ENCODE peak calls at places on chromosomes 3 and 15, in five cellular contexts. T, Q, O, C and J are unnamed samples.

GRCh38 chr15:88604381-88604951 is 16.7 kb upstream of the AEN start:
- DNase-seq in T (no peak), Q (no peak), O (no peak), C (no peak), J (no peak)

GRCh38 chr3:108090066-108090700 is 648 bp downstream of the CD47 start:
- DNase-seq in T (peak; percentile 6), Q (peak; percentile 70), O (peak; percentile 55), C (peak; percentile 42), J (no peak)

GRCh38 chr3:127859706-127860105 is 37.4 kb upstream of the MGLL start:
- DNase-seq in T (no peak), Q (no peak), O (no peak), C (no peak), J (no peak)

GRCh38 chr3:106821801-106822200 is 555.4 kb upstream of the CCDC54 start:
- DNase-seq in T (no peak), Q (no peak), O (no peak), C (no peak), J (no peak)

GRCh38 chr3:122560680-122561079 is 3.4 kb downstream of the PARP9 start:
- DNase-seq in T (peak; percentile 64), Q (no peak), O (peak; percentile 77), C (peak; percentile 61), J (no peak)

GRCh38 chr3:33134026-33134625 is 20.3 kb downstream of the CRTAP start:
- DNase-seq in T (no peak), Q (no peak), O (no peak), C (no peak), J (no peak)

GRCh38 chr3:187836848-187837770 is 91.8 kb upstream of the BCL6 start:
- DNase-seq in T (no peak), Q (no peak), O (peak; percentile 9), C (no peak), J (peak; percentile 11)

GRCh38 chr3:132654190-132654589 is 5.4 kb downstream of the ACAD11 start:
- DNase-seq in T (no peak), Q (no peak), O (no peak), C (peak; percentile 42), J (no peak)

GRCh38 chr3:159260049-159260662 is 458.3 kb downstream of the MFSD1 start:
- DNase-seq in T (peak; percentile 70), Q (no peak), O (peak; percentile 88), C (peak; percentile 84), J (peak; percentile 66)

GRCh38 chr3:29822051-29822450 is 541.2 kb downstream of the RBMS3 start:
- DNase-seq in T (no peak), Q (no peak), O (peak; percentile 52), C (peak; percentile 67), J (peak; percentile 27)

GRCh38 chr3:39067286-39067685 is 15.5 kb downstream of the WDR48 start:
- DNase-seq in T (no peak), Q (no peak), O (peak; percentile 10), C (no peak), J (no peak)

GRCh38 chr3:108736821-108737220 is 20.4 kb downstream of the RETNLB start:
- DNase-seq in T (no peak), Q (no peak), O (no peak), C (no peak), J (no peak)

GRCh38 chr15:98528056-98528725 is 120.1 kb upstream of the IGF1R start:
- DNase-seq in T (no peak), Q (no peak), O (no peak), C (no peak), J (no peak)

GRCh38 chr15:94327356-94327936 is 96.1 kb downstream of the MCTP2 start:
- DNase-seq in T (peak; percentile 6), Q (no peak), O (peak; percentile 47), C (peak; percentile 11), J (no peak)